ENCODE peak calls at places on chromosome 10, in six cellular contexts. F, I, K, Z, C and L are unnamed samples.

GRCh38 chr10:76632158-76633051 is 1005.2 kb downstream of the KCNMA1 start:
- DNase-seq in F (no peak), I (peak), K (no peak), Z (peak), C (no peak), L (no peak)

GRCh38 chr10:116561026-116561425 is 15.3 kb downstream of the PNLIP start:
- DNase-seq in F (no peak), I (no peak), K (no peak), Z (no peak), C (no peak), L (no peak)

GRCh38 chr10:93773120-93773519 is 15.4 kb downstream of the LGI1 start:
- DNase-seq in F (peak), I (no peak), K (no peak), Z (no peak), C (no peak), L (no peak)

GRCh38 chr10:48568546-48568945 is 36.3 kb downstream of the ARHGAP22 start:
- DNase-seq in F (no peak), I (no peak), K (no peak), Z (no peak), C (no peak), L (no peak)

GRCh38 chr10:34996843-34997242 is 93.3 kb downstream of the CUL2 start:
- DNase-seq in F (no peak), I (no peak), K (no peak), Z (no peak), C (no peak), L (no peak)

GRCh38 chr10:6716521-6716920 is 136.4 kb upstream of the PRKCQ start:
- DNase-seq in F (no peak), I (no peak), K (no peak), Z (no peak), C (no peak), L (no peak)

GRCh38 chr10:4048245-4048864 is 263.3 kb upstream of the KLF6 start:
- DNase-seq in F (no peak), I (no peak), K (no peak), Z (no peak), C (no peak), L (no peak)

GRCh38 chr10:83871486-83872081 is 267.7 kb upstream of the GHITM start:
- DNase-seq in F (peak), I (peak), K (peak), Z (peak), C (peak), L (peak)

GRCh38 chr10:35153723-35154122 is 27.1 kb downstream of the CREM start:
- DNase-seq in F (no peak), I (no peak), K (no peak), Z (no peak), C (no peak), L (no peak)

GRCh38 chr10:133335238-133336122 is 1.2 kb downstream of the CALY start:
- DNase-seq in F (peak), I (no peak), K (no peak), Z (peak), C (no peak), L (no peak)

GRCh38 chr10:52755297-52756062 is 17.1 kb downstream of the MBL2 start:
- DNase-seq in F (no peak), I (no peak), K (no peak), Z (no peak), C (peak), L (no peak)

GRCh38 chr10:33735463-33735862 is 401.0 kb upstream of the NRP1 start:
- DNase-seq in F (no peak), I (no peak), K (no peak), Z (no peak), C (no peak), L (no peak)

GRCh38 chr10:128156999-128157755 is 31.0 kb upstream of the MKI67 start:
- DNase-seq in F (no peak), I (no peak), K (no peak), Z (no peak), C (peak), L (no peak)

GRCh38 chr10:47457528-47457820 is 26.4 kb downstream of the ANXA8 start:
- DNase-seq in F (no peak), I (no peak), K (no peak), Z (no peak), C (no peak), L (no peak)

GRCh38 chr10:47457826-47458225 is 26.1 kb downstream of the ANXA8 start:
- DNase-seq in F (no peak), I (no peak), K (no peak), Z (peak), C (no peak), L (no peak)

GRCh38 chr10:47456096-47456485 is 27.8 kb downstream of the ANXA8 start:
- DNase-seq in F (no peak), I (no peak), K (no peak), Z (no peak), C (no peak), L (no peak)

GRCh38 chr10:47458466-47459154 is 25.3 kb downstream of the ANXA8 start:
- DNase-seq in F (no peak), I (no peak), K (no peak), Z (peak), C (no peak), L (no peak)

DNA sequence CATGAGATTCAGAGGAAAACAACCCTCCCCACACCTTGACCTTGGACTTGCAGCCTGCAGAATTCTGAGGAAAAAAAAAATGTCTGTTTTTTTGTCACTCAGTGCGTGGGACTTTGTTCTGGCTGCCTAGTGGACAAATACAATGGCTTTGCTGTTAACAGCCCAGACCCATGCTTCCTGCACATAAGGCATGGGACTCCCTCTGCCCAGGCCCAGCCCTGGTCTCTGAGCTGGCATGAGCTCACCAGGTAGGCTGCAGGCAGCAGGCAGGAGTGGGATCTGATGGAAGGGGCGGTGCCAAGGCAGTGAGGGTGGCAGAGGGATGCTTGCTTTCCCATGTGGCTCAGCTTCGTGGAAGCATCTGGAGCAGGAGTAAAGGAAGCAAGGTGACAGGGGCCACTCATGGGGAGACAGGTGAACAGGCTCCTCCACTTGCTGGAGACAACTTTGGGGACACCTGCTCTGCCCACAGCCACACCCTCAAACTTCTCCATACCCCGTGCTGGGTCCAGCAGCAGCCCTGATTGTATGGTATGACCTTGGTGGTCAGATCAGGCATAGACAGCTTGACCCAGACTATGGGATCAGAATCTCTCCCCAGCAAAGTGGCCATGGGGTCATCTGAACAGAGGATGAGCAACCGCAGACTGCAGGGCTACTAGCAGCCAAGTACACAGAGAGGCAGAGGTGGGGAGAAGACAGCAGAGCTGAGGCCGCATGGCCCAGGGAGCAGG is 27.0 kb downstream of the ANXA8 start:
- DNase-seq in F (no peak), I (no peak), K (no peak), Z (peak), C (peak), L (no peak)
- TF ChIP-seq YY1 in F (no peak), I (no peak), K (no peak), Z (no peak), C (no peak), L (no peak)

DNA sequence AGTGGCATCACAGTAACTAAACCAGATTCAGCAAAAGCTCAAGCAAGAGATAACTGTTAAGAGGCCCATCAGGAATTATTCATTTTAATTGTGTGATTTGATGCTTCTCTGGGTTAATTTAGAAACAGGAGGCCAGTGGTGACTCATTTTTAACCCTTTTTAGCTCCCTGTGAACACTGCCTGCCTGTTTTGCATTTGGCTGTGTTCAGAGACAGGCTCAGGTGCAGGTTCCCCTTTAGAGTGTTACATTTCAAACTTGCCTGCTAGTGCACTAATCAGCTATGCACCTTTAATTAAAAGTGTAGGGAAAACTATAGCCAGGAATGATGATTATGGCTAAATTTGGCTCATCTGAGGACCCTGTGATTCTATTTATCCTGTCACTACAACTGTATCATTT is 6.5 kb downstream of the STAMBPL1 start:
- DNase-seq in F (no peak), I (no peak), K (no peak), Z (no peak), C (no peak), L (no peak)
- TF ChIP-seq ZNF274 in F (no peak), I (no peak), K (no peak), Z (no peak), C (no peak), L (no peak)

DNA sequence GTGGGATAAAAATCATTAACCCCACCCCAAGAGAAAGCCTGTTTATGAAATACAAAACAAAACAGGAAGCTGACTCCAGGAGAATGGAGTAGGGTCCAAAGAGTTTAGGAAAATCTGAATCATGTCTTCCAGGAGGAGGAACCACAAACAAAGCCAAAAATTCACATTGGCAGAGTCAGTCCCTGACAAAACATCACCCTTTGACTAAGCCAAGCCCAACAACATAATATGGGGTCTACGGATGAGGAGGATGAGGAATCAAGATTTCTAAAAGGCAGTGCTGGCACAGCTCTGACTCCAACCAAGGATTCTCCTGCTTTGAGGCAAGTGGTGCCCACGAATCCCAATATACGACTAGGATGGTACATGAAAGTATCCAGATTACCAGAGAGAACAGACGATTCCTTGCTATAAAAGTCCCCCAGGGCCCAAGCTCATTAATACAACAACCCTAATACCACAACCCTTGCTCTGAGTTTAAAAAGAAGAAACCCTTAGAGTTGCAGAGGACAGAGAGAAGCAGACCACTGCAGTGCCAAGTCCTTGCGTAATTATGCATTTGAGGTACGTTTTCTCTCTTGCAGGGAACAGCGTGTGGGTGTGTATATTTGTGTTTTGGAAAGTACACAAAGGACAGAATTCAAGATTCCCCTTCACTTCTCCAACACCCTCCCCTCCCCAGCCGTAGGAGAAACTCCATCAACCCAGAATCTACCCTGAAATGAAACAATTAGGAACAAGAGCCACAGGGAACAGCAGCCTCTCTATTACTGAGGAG is 23.5 kb downstream of the XPNPEP1 start:
- DNase-seq in F (no peak), I (no peak), K (no peak), Z (no peak), C (no peak), L (no peak)
- TF ChIP-seq YY1 in F (no peak), I (no peak), K (no peak), Z (no peak), C (no peak), L (no peak)

GRCh38 chr10:132272061-132272766 is 35.5 kb downstream of the STK32C start:
- DNase-seq in F (no peak), I (no peak), K (no peak), Z (no peak), C (no peak), L (no peak)
- TF ChIP-seq ZNF274 in F (no peak), I (no peak), K (no peak), Z (no peak), C (no peak), L (no peak)

GRCh38 chr10:112409274-112409673 is 35.4 kb downstream of the ACSL5 start:
- DNase-seq in F (no peak), I (no peak), K (no peak), Z (no peak), C (no peak), L (no peak)
- TF ChIP-seq YY1 in F (no peak), I (no peak), K (no peak), Z (no peak), C (no peak), L (no peak)